ENCODE peak calls at places on chromosomes 2 and 18, in four cellular contexts. N, A, Y and Z are unnamed samples.

GRCh38 chr2:106745468-106745867 is 140.5 kb downstream of the ST6GAL2 start:
- DNase-seq in Y (no peak), A (no peak), N (no peak), Z (no peak)

GRCh38 chr2:102048465-102048864 is 56.7 kb downstream of the IL1R2 start:
- DNase-seq in Y (no peak), A (no peak), N (no peak), Z (peak)

GRCh38 chr2:31429759-31430438 is 15.4 kb upstream of the XDH start:
- DNase-seq in Y (no peak), N (no peak), A (peak), Z (no peak)

GRCh38 chr18:23519725-23520124 is 16.4 kb downstream of the RMC1 start:
- DNase-seq in N (no peak), A (no peak), Y (no peak), Z (no peak)

GRCh38 chr18:57353137-57353939 is 981 bp downstream of the ST8SIA3 start:
- DNase-seq in A (no peak), Y (peak), N (no peak), Z (no peak)

GRCh38 chr2:130185436-130185835 is 3.4 kb downstream of the MZT2B start:
- DNase-seq in N (no peak), A (no peak), Y (no peak), Z (no peak)

GRCh38 chr2:54402350-54402749 is 53.8 kb upstream of the SPTBN1 start:
- DNase-seq in A (no peak), Y (no peak), N (peak), Z (peak)

GRCh38 chr2:1798425-1799144 is 54.3 kb upstream of the PXDN start:
- DNase-seq in N (no peak), Y (no peak), A (no peak), Z (no peak)

GRCh38 chr2:141468746-141469145 is 662.1 kb downstream of the LRP1B start:
- DNase-seq in A (no peak), Y (peak), N (no peak), Z (no peak)

GRCh38 chr18:79915161-79916127 is 36.0 kb downstream of the SLC66A2 start:
- DNase-seq in N (no peak), A (no peak), Y (peak), Z (no peak)

GRCh38 chr2:38099096-38099997 is 23.4 kb upstream of the CYP1B1 start:
- DNase-seq in Y (peak), N (peak), A (no peak), Z (no peak)

GRCh38 chr2:180443896-180444295 is 436.8 kb upstream of the CWC22 start:
- DNase-seq in Y (no peak), A (no peak), N (peak), Z (no peak)

GRCh38 chr2:180446492-180446891 is 439.4 kb upstream of the CWC22 start:
- DNase-seq in N (no peak), A (no peak), Y (no peak), Z (no peak)

GRCh38 chr2:180450841-180451240 is 443.7 kb upstream of the CWC22 start:
- DNase-seq in A (no peak), Y (no peak), N (no peak), Z (no peak)

GRCh38 chr2:180449171-180449570 is 442.1 kb upstream of the CWC22 start:
- DNase-seq in Y (no peak), N (no peak), A (no peak), Z (no peak)
- H3K4me3 ChIP-seq in Y (no peak), N (no peak), A (no peak), Z (no peak)

GRCh38 chr18:10560457-10561045 is 34.7 kb downstream of the NAPG start:
- DNase-seq in Y (peak), N (peak), A (no peak), Z (peak)
- H3K4me3 ChIP-seq in Y (no peak), N (no peak), A (no peak), Z (peak)

DNA sequence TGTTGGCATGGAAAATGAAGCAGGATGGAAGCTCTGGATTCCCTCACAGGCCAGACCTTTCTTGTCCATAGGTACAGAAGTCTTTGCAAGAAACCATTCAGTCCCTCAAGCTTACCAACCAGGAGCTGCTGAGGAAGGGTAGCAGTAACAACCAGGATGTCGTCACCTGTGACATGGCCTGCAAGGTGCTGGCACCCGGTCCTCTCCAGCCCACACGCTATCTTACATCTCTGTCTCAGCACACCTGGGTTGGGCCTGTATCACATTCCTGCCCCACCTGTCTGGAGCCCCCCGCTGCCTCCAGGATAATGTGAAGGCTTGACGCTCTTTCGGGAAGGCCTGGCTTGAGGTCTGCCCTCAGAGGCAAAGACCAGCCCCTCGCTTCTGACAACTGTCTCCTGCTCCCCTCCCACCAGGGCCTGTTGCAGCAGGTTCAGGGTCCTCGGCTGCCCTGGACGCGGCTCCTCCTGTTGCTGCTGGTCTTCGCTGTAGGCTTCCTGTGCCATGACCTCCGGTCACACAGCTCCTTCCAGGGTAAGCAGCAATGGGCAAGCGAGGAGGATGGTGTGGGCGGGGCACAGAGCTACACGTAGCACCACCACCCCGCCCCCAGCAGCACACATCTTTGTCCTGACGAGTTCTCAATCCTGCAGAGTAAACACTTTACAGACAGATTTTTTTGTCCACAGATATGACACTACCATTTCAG is 6.0 kb downstream of the TMEM214 start:
- DNase-seq in N (no peak), Y (no peak), A (no peak), Z (no peak)
- H3K4me3 ChIP-seq in N (no peak), Y (no peak), A (no peak), Z (no peak)

DNA sequence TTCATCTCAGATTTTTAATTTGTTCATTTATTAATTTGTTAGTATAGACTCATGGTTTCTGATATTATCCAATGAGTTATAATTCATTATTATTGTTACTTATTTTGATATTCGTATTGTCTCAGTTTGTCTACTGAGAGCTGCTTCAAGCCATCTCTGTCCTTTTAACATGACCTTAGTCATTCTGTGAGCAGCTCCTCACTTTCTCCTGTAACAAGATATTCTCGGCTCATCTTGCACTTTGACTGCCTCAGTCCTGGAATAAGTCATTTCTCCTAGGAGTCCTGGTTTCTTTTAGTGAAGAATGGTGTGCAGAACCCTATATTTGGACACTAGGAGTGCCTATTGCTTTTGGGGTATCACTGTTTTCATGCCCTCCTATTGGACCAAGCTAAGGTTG is 13.2 kb downstream of the ASB1 start:
- DNase-seq in N (no peak), Y (no peak), A (no peak), Z (no peak)
- H3K4me3 ChIP-seq in N (no peak), Y (no peak), A (no peak), Z (no peak)

DNA sequence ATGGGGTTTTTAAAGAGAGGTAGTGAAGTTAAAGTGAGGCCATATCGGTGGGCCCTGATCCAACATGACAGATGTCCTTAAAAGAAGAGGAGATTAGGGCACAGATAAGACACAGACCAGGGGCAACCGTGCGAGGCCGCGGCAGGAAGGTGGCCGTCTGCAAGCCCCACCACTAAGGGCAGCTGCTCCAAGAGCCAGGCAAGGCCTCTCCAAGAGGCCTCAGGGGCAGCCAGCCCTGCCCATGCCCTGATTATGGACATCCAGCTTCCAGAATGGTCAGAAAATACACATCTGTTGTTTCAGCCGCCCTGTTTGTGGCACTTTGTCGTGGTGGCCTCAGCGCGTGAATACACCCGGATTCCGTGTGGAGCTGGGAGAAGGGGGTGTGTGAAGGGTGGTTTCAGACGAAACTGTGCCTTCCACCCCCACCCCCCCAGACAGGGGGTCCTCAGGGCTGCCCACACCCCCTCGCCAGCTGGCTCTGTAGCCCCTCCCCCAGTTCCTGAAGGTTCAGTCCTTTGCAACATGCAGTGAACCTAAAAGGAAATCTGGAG is 74.1 kb upstream of the SMAD7 start:
- DNase-seq in A (no peak), N (no peak), Y (no peak), Z (no peak)
- H3K4me3 ChIP-seq in A (no peak), N (no peak), Y (no peak), Z (no peak)

GRCh38 chr18:6776193-6776592 is 46.7 kb downstream of the ARHGAP28 start:
- DNase-seq in A (no peak), N (no peak), Y (no peak), Z (peak)

GRCh38 chr18:6777509-6777908 is 48.0 kb downstream of the ARHGAP28 start:
- DNase-seq in N (no peak), Y (no peak), A (no peak), Z (no peak)

GRCh38 chr18:6775702-6776101 is 46.2 kb downstream of the ARHGAP28 start:
- DNase-seq in Y (no peak), A (no peak), N (no peak), Z (peak)

GRCh38 chr18:6773777-6774176 is 44.3 kb downstream of the ARHGAP28 start:
- DNase-seq in A (no peak), Y (no peak), N (no peak), Z (no peak)

GRCh38 chr18:6775237-6775636 is 45.7 kb downstream of the ARHGAP28 start:
- DNase-seq in N (no peak), Y (no peak), A (no peak), Z (no peak)
- H3K4me3 ChIP-seq in N (no peak), Y (no peak), A (no peak), Z (no peak)

GRCh38 chr2:100244881-100245605 is 77.3 kb downstream of the LONRF2 start:
- DNase-seq in A (no peak), N (no peak), Y (no peak), Z (no peak)
- H3K4me3 ChIP-seq in A (no peak), N (no peak), Y (no peak), Z (no peak)

GRCh38 chr2:237488901-237489860 is 2.1 kb downstream of the MLPH start:
- DNase-seq in A (peak), N (no peak), Y (no peak), Z (no peak)
- H3K4me3 ChIP-seq in A (peak), N (no peak), Y (peak), Z (peak)